ENCODE peak calls at places on chromosome 21, in five cellular contexts. P is T-cell, C is heart right ventricle, Z is sciatic nerve, K is WERI-Rb-1. W is an unnamed sample.

GRCh38 chr21:45996311-45997204 is 15.0 kb downstream of the COL6A1 start:
- DNase-seq in P (no peak), C (peak), Z (peak), K (no peak), W (no peak)

GRCh38 chr21:44751799-44752636 is 40.6 kb upstream of the TSPEAR start:
- DNase-seq in P (no peak), C (no peak), Z (peak), K (no peak), W (no peak)

GRCh38 chr21:37800496-37801061 is 115.7 kb downstream of the KCNJ6 start:
- DNase-seq in P (no peak), C (no peak), Z (no peak), K (no peak), W (no peak)

GRCh38 chr21:36910581-36911307 is 55.7 kb downstream of the HLCS start:
- DNase-seq in P (no peak), C (peak), Z (no peak), K (no peak), W (no peak)

GRCh38 chr21:41009398-41010177 is 158.4 kb upstream of the BACE2 start:
- DNase-seq in P (no peak), C (no peak), Z (no peak), K (no peak), W (no peak)

GRCh38 chr21:27213328-27213727 is 246.4 kb upstream of the ADAMTS5 start:
- DNase-seq in P (no peak), C (no peak), Z (no peak), K (no peak), W (no peak)

GRCh38 chr21:22885079-22885478 is 1886.9 kb downstream of the NCAM2 start:
- DNase-seq in P (no peak), C (no peak), Z (no peak), K (no peak), W (no peak)

GRCh38 chr21:37257526-37257966 is 9.6 kb downstream of the VPS26C start:
- DNase-seq in P (no peak), C (peak), Z (no peak), K (peak), W (peak)